ENCODE peak calls at places on chromosomes 11 and 22, in eight cellular contexts. D, E, V, N, J, H, R and L are unnamed samples.

GRCh38 chr11:120219157-120219934 is 8.5 kb downstream of the OAF start:
- DNase-seq in V (no peak), R (no peak), J (no peak), D (no peak), H (no peak), E (no peak), N (no peak), L (no peak)

GRCh38 chr11:14587203-14587602 is 56.4 kb upstream of the PDE3B start:
- DNase-seq in R (no peak), D (no peak), V (no peak), N (no peak), E (no peak), H (no peak), J (no peak), L (no peak)

GRCh38 chr11:116691779-116692178 is 81.0 kb downstream of the BUD13 start:
- DNase-seq in H (peak), D (peak), N (peak), J (peak), E (no peak), R (no peak), V (peak), L (no peak)

GRCh38 chr11:33248416-33248957 is 8.7 kb upstream of the HIPK3 start:
- DNase-seq in N (no peak), E (no peak), D (no peak), V (no peak), J (no peak), H (peak), R (peak), L (no peak)

GRCh38 chr22:30906411-30906810 is 62.2 kb downstream of the MORC2 start:
- DNase-seq in H (no peak), R (no peak), E (no peak), J (peak), V (no peak), D (no peak), N (no peak), L (no peak)

GRCh38 chr11:75577198-75577597 is 15.1 kb downstream of the SERPINH1 start:
- DNase-seq in V (peak), E (peak), H (no peak), R (no peak), J (peak), D (peak), N (peak), L (no peak)

GRCh38 chr11:70542811-70543210 is 144.5 kb downstream of the CTTN start:
- DNase-seq in J (no peak), H (no peak), N (no peak), E (no peak), R (no peak), D (no peak), V (no peak), L (no peak)

GRCh38 chr11:2447253-2447950 is 2.6 kb downstream of the KCNQ1 start:
- DNase-seq in H (no peak), D (no peak), N (no peak), E (no peak), V (no peak), R (no peak), J (no peak), L (no peak)

GRCh38 chr11:36492724-36493304 is 17.3 kb downstream of the TRAF6 start:
- DNase-seq in H (peak), N (no peak), R (no peak), E (no peak), V (peak), J (no peak), D (no peak), L (no peak)

GRCh38 chr11:8312966-8313365 is 49.3 kb upstream of the LMO1 start:
- DNase-seq in J (no peak), E (no peak), H (no peak), N (no peak), R (no peak), D (no peak), V (no peak), L (no peak)

GRCh38 chr11:133947298-133947905 is 9.4 kb downstream of the IGSF9B start:
- DNase-seq in J (peak), V (peak), E (no peak), D (peak), H (peak), R (no peak), N (no peak), L (no peak)

GRCh38 chr11:100576044-100577021 is 110.8 kb upstream of the ARHGAP42 start:
- DNase-seq in H (peak), J (peak), R (peak), E (no peak), V (no peak), D (peak), N (no peak), L (no peak)

GRCh38 chr11:110091995-110092576 is 1.1 kb upstream of the ZC3H12C start:
- DNase-seq in N (no peak), V (no peak), R (no peak), J (peak), D (no peak), E (no peak), H (peak), L (no peak)

GRCh38 chr11:27238811-27239210 is 124.2 kb downstream of the CCDC34 start:
- DNase-seq in E (no peak), R (no peak), V (no peak), H (no peak), J (no peak), D (no peak), N (no peak), L (no peak)

GRCh38 chr11:68273056-68273738 is 1.4 kb upstream of the C11orf24 start:
- DNase-seq in R (no peak), V (no peak), E (no peak), D (no peak), J (no peak), H (no peak), N (no peak), L (no peak)

GRCh38 chr11:60780065-60780464 is 5.1 kb upstream of the MS4A10 start:
- DNase-seq in H (no peak), V (no peak), E (no peak), N (no peak), R (no peak), D (no peak), J (no peak), L (no peak)

GRCh38 chr11:122754553-122755322 is 83.6 kb upstream of the CRTAM start:
- DNase-seq in N (no peak), D (no peak), R (no peak), E (no peak), V (peak), J (no peak), H (peak), L (no peak)

GRCh38 chr11:68215087-68215445 is 2.0 kb upstream of the KMT5B start:
- DNase-seq in H (no peak), J (no peak), R (no peak), V (no peak), N (no peak), E (no peak), D (no peak), L (no peak)

GRCh38 chr11:6927030-6927617 is 898 bp downstream of the ZNF215 start:
- DNase-seq in R (no peak), V (no peak), N (no peak), D (no peak), J (no peak), H (no peak), E (no peak), L (no peak)

GRCh38 chr11:109508185-109508584 is 86.2 kb downstream of the C11orf87 start:
- DNase-seq in N (no peak), D (no peak), H (no peak), V (no peak), J (no peak), E (no peak), R (no peak), L (no peak)

GRCh38 chr22:37370306-37370979 is 56.8 kb downstream of the ELFN2 start:
- DNase-seq in D (no peak), N (no peak), H (no peak), V (no peak), J (no peak), E (no peak), R (no peak), L (no peak)

GRCh38 chr11:95584589-95584988 is 205.0 kb downstream of the FAM76B start:
- DNase-seq in J (no peak), D (no peak), V (no peak), N (no peak), R (no peak), E (no peak), H (no peak), L (no peak)

GRCh38 chr22:37546436-37547248 is 13.6 kb upstream of the CDC42EP1 start:
- DNase-seq in R (no peak), E (no peak), J (peak), V (no peak), D (no peak), N (no peak), H (peak), L (no peak)

GRCh38 chr22:50530280-50530856 is 556 bp upstream of the TYMP start:
- DNase-seq in H (peak), V (no peak), J (no peak), N (no peak), R (peak), E (peak), D (no peak), L (no peak)

GRCh38 chr11:119100246-119100959 is 1.2 kb downstream of the DPAGT1 start:
- DNase-seq in V (no peak), D (peak), J (no peak), H (peak), R (no peak), N (no peak), E (no peak), L (no peak)

GRCh38 chr11:46725338-46726205 is 6.6 kb downstream of the F2 start:
- DNase-seq in R (no peak), D (no peak), H (no peak), J (no peak), E (no peak), V (no peak), N (no peak), L (no peak)

GRCh38 chr22:25076281-25076680 is 123.4 kb upstream of the CRYBB3 start:
- DNase-seq in R (no peak), H (no peak), E (no peak), V (no peak), D (no peak), N (peak), J (no peak), L (no peak)

GRCh38 chr11:104124979-104125378 is 39.0 kb downstream of the PDGFD start:
- DNase-seq in E (no peak), D (no peak), H (no peak), R (no peak), N (no peak), V (no peak), J (no peak), L (no peak)

GRCh38 chr22:24512043-24512442 is 16.9 kb downstream of the UPB1 start:
- DNase-seq in R (no peak), E (no peak), N (no peak), V (no peak), D (no peak), H (no peak), J (no peak), L (no peak)

GRCh38 chr11:2417856-2418705 is 17.5 kb downstream of the TSSC4 start:
- DNase-seq in E (no peak), V (no peak), H (no peak), J (no peak), N (no peak), R (no peak), D (no peak), L (no peak)

GRCh38 chr11:75547617-75548054 is 14.4 kb upstream of the SERPINH1 start:
- DNase-seq in E (no peak), D (peak), J (peak), R (no peak), H (peak), N (no peak), V (no peak), L (no peak)

GRCh38 chr11:19994712-19995111 is 165.6 kb downstream of the DBX1 start:
- DNase-seq in J (no peak), V (no peak), R (no peak), H (peak), N (no peak), E (no peak), D (no peak), L (no peak)

GRCh38 chr11:58771458-58771855 is 39.7 kb upstream of the GLYAT start:
- DNase-seq in E (no peak), V (no peak), J (no peak), N (no peak), D (no peak), R (no peak), H (peak), L (no peak)

GRCh38 chr11:10454902-10455631 is at the start of gene AMPD3:
- DNase-seq in E (no peak), D (no peak), V (no peak), H (peak), J (peak), R (peak), N (no peak), L (no peak)

GRCh38 chr11:12599408-12600143 is 74.6 kb upstream of the TEAD1 start:
- DNase-seq in N (no peak), J (peak), D (peak), R (no peak), H (no peak), V (peak), E (no peak), L (no peak)